ENCODE peak calls at places on chromosomes 11 and 22, in five cellular contexts. D is GM12892, C is prostate gland, K is GM23338, V is endothelial cell of umbilical vein. Q is an unnamed sample.

GRCh38 chr22:49016909-49017768 is 810.5 kb downstream of the BRD1 start:
- DNase-seq in V (no peak), C (no peak), K (peak; percentile 0), D (no peak), Q (no peak)

GRCh38 chr11:47143322-47143721 is 33.4 kb downstream of the ARFGAP2 start:
- DNase-seq in D (no peak), K (no peak), V (peak; percentile 56), C (peak; percentile 50), Q (no peak)

GRCh38 chr11:9651899-9652748 is 11.8 kb upstream of the SWAP70 start:
- DNase-seq in D (no peak), K (no peak), C (no peak), V (peak; percentile 84), Q (no peak)

GRCh38 chr11:84857746-84858145 is 769.4 kb downstream of the DLG2 start:
- DNase-seq in C (no peak), V (no peak), D (no peak), K (no peak), Q (no peak)

GRCh38 chr11:13073119-13073981 is 64.2 kb downstream of the RASSF10 start:
- DNase-seq in C (no peak), D (no peak), V (peak; percentile 16), K (no peak), Q (no peak)

GRCh38 chr11:3995307-3995706 is 99.3 kb upstream of the RRM1 start:
- DNase-seq in D (no peak), K (no peak), V (no peak), C (no peak), Q (no peak)

GRCh38 chr11:119641991-119642745 is 86.8 kb downstream of the NECTIN1 start:
- DNase-seq in K (peak; percentile 79), D (no peak), C (no peak), V (peak; percentile 13), Q (no peak)

GRCh38 chr11:72238492-72239295 is 5.3 kb downstream of the PHOX2A start:
- DNase-seq in D (no peak), K (peak; percentile 32), C (no peak), V (no peak), Q (no peak)

GRCh38 chr22:44089717-44090570 is 65.8 kb downstream of the PARVB start:
- DNase-seq in C (no peak), K (no peak), D (no peak), V (no peak), Q (no peak)

GRCh38 chr11:66311965-66312548 is 4.8 kb downstream of the CD248 start:
- DNase-seq in K (peak; percentile 94), D (peak; percentile 93), C (peak; percentile 95), V (peak; percentile 94), Q (peak; percentile 95)

GRCh38 chr11:86151188-86152005 is 82.5 kb upstream of the PICALM start:
- DNase-seq in D (no peak), K (no peak), V (peak; percentile 68), C (peak; percentile 23), Q (no peak)
- TF ChIP-seq POLR2AphosphoS5 in D (no peak), K (no peak), V (peak; percentile 83), C (no peak), Q (no peak)

GRCh38 chr11:1351278-1351937 is 38.3 kb upstream of the BRSK2 start:
- DNase-seq in C (no peak), K (peak; percentile 23), V (no peak), D (no peak), Q (no peak)
- TF ChIP-seq POLR2AphosphoS5 in C (no peak), K (peak; percentile 43), V (no peak), D (peak; percentile 58), Q (no peak)

DNA sequence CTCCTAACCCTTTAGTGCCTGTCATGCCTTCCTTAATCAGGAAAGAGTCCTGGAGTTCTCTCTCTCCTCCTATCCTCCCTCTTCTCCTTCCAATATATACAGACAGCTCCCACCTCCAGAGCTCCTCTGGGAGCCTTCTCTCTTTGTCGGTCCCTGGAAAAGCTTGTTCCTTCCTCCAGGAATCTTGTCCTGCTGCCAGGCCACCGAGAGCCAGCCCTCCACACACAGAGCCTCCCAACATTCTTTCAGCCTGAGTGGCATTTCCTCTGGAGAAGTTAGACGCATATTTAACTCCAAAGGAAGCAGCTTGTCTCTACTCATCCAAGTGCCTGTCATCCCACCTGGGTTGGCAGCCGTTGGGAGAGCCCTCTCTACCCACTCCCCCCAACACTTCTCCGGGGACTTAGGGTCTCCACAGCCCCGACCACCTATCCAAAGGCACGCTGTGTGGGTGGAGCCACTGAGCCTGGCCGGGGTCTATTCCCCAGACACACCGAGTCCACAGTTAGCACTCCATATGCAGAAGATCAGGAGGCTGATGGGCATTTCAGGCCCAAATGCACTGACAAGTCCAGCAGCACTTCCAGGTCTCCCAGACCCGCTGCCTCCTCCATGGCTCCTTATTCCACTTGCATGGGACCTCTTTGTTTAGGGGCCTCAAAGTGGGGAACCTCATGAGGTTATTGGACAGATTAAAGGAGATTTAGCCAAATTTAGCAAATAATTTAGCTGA is 31.1 kb downstream of the DKK3 start:
- DNase-seq in V (peak; percentile 95), C (peak; percentile 29), D (no peak), K (peak; percentile 51), Q (peak; percentile 63)
- TF ChIP-seq POLR2AphosphoS5 in V (peak; percentile 94), C (peak; percentile 44), D (no peak), K (no peak), Q (no peak)

GRCh38 chr11:73761403-73761945 is 600 bp upstream of the RAB6A start:
- DNase-seq in D (no peak), V (no peak), C (no peak), K (no peak), Q (peak; percentile 28)
- TF ChIP-seq POLR2AphosphoS5 in D (no peak), V (no peak), C (no peak), K (peak; percentile 69), Q (peak; percentile 97)

GRCh38 chr11:61336171-61336935 is 3.3 kb downstream of the TKFC start:
- DNase-seq in V (peak; percentile 76), D (peak; percentile 94), C (peak; percentile 82), K (peak; percentile 93), Q (peak; percentile 86)
- TF ChIP-seq POLR2AphosphoS5 in V (no peak), D (no peak), C (peak; percentile 80), K (no peak), Q (no peak)

GRCh38 chr11:33690290-33691050 is 10.2 kb downstream of the C11orf91 start:
- DNase-seq in K (no peak), V (peak; percentile 98), D (no peak), C (no peak), Q (no peak)
- TF ChIP-seq POLR2AphosphoS5 in K (no peak), V (peak; percentile 97), D (no peak), C (no peak), Q (no peak)

GRCh38 chr11:59753650-59754493 is 1.3 kb upstream of the STX3 start:
- DNase-seq in V (peak; percentile 82), K (peak; percentile 88), D (peak; percentile 86), C (peak; percentile 88), Q (peak; percentile 91)
- TF ChIP-seq POLR2AphosphoS5 in V (no peak), K (no peak), D (no peak), C (peak; percentile 79), Q (peak; percentile 31)

GRCh38 chr11:5722622-5723021 is 13.6 kb upstream of the OR56B1 start:
- DNase-seq in C (no peak), D (no peak), V (no peak), K (no peak), Q (no peak)

GRCh38 chr11:5719703-5720495 is 16.3 kb upstream of the OR56B1 start:
- DNase-seq in D (no peak), C (no peak), V (no peak), K (no peak), Q (no peak)
- TF ChIP-seq POLR2AphosphoS5 in D (no peak), C (no peak), V (no peak), K (no peak), Q (no peak)